ENCODE peak calls at places on chromosomes 3 and 15, in four cellular contexts. One of them, this sample, is unnamed.

GRCh38 chr3:169668957-169669681 is 5.6 kb upstream of the MECOM start:
- DNase-seq in GM12878: no peak
- DNase-seq in K562: peak; percentile 75
- DNase-seq in H1: peak; percentile 87
- DNase-seq in this sample: peak; percentile 29

GRCh38 chr3:38015984-38016383 is 13.5 kb downstream of the PLCD1 start:
- DNase-seq in GM12878: no peak
- DNase-seq in K562: no peak
- DNase-seq in H1: no peak
- DNase-seq in this sample: no peak

GRCh38 chr15:41838400-41838897 is at the start of gene PLA2G4B:
- DNase-seq in GM12878: no peak
- DNase-seq in K562: no peak
- DNase-seq in H1: no peak
- DNase-seq in this sample: no peak

GRCh38 chr3:43620953-43621405 is 832 bp downstream of the ANO10 start:
- DNase-seq in GM12878: no peak
- DNase-seq in K562: no peak
- DNase-seq in H1: no peak
- DNase-seq in this sample: no peak

GRCh38 chr3:107752202-107752990 is 229.6 kb downstream of the BBX start:
- DNase-seq in GM12878: no peak
- DNase-seq in K562: no peak
- DNase-seq in H1: no peak
- DNase-seq in this sample: peak; percentile 39

GRCh38 chr3:170862618-170863374 is 7.2 kb downstream of the RPL22L1 start:
- DNase-seq in GM12878: no peak
- DNase-seq in K562: no peak
- DNase-seq in H1: no peak
- DNase-seq in this sample: no peak

GRCh38 chr3:13081603-13082360 is 8.6 kb upstream of the IQSEC1 start:
- DNase-seq in GM12878: no peak
- DNase-seq in K562: peak; percentile 50
- DNase-seq in H1: no peak
- DNase-seq in this sample: no peak

GRCh38 chr15:69934607-69935006 is 163.1 kb downstream of the TLE3 start:
- DNase-seq in GM12878: no peak
- DNase-seq in K562: no peak
- DNase-seq in H1: no peak
- DNase-seq in this sample: no peak

GRCh38 chr3:143851331-143852017 is 3.2 kb upstream of the SLC9A9 start:
- DNase-seq in GM12878: no peak
- DNase-seq in K562: no peak
- DNase-seq in H1: no peak
- DNase-seq in this sample: no peak

GRCh38 chr15:99536422-99537033 is 29.3 kb upstream of the MEF2A start:
- DNase-seq in GM12878: no peak
- DNase-seq in K562: no peak
- DNase-seq in H1: no peak
- DNase-seq in this sample: no peak

GRCh38 chr3:129665024-129665768 is 58.7 kb upstream of the PLXND1 start:
- DNase-seq in GM12878: no peak
- DNase-seq in K562: no peak
- DNase-seq in H1: no peak
- DNase-seq in this sample: peak; percentile 53

GRCh38 chr15:68420186-68420684 is 11.7 kb downstream of the ITGA11 start:
- DNase-seq in GM12878: no peak
- DNase-seq in K562: no peak
- DNase-seq in H1: peak; percentile 43
- DNase-seq in this sample: peak; percentile 9

GRCh38 chr3:195302436-195302835 is 31.5 kb upstream of the XXYLT1 start:
- DNase-seq in GM12878: no peak
- DNase-seq in K562: no peak
- DNase-seq in H1: no peak
- DNase-seq in this sample: no peak

GRCh38 chr3:52372822-52373504 is 56.8 kb downstream of the DNAH1 start:
- DNase-seq in GM12878: no peak
- DNase-seq in K562: peak; percentile 64
- DNase-seq in H1: peak; percentile 81
- DNase-seq in this sample: no peak

GRCh38 chr3:55649554-55649953 is 162.4 kb upstream of the WNT5A start:
- DNase-seq in GM12878: no peak
- DNase-seq in K562: no peak
- DNase-seq in H1: no peak
- DNase-seq in this sample: no peak

GRCh38 chr3:119177321-119177720 is 3.9 kb downstream of the UPK1B start:
- DNase-seq in GM12878: no peak
- DNase-seq in K562: no peak
- DNase-seq in H1: no peak
- DNase-seq in this sample: no peak

GRCh38 chr3:10647376-10647775 is 142.0 kb upstream of the ATP2B2 start:
- DNase-seq in GM12878: no peak
- DNase-seq in K562: no peak
- DNase-seq in H1: peak; percentile 3
- DNase-seq in this sample: no peak

GRCh38 chr15:83559310-83559966 is 94.5 kb upstream of the ADAMTSL3 start:
- DNase-seq in GM12878: peak; percentile 20
- DNase-seq in K562: peak; percentile 78
- DNase-seq in H1: peak; percentile 74
- DNase-seq in this sample: peak; percentile 48

GRCh38 chr3:34782876-34783275 is 856.4 kb upstream of the ARPP21 start:
- DNase-seq in GM12878: no peak
- DNase-seq in K562: no peak
- DNase-seq in H1: no peak
- DNase-seq in this sample: no peak

GRCh38 chr15:99006904-99007495 is 592 bp downstream of the PGPEP1L start:
- DNase-seq in GM12878: no peak
- DNase-seq in K562: no peak
- DNase-seq in H1: peak; percentile 41
- DNase-seq in this sample: no peak

GRCh38 chr3:196524527-196524926 is 9.4 kb upstream of the SMCO1 start:
- DNase-seq in GM12878: no peak
- DNase-seq in K562: peak; percentile 34
- DNase-seq in H1: no peak
- DNase-seq in this sample: no peak

GRCh38 chr3:33001889-33002288 is 50.4 kb downstream of the CCR4 start:
- DNase-seq in GM12878: no peak
- DNase-seq in K562: no peak
- DNase-seq in H1: no peak
- DNase-seq in this sample: no peak

GRCh38 chr3:120093923-120094775 is at the start of gene GSK3B:
- DNase-seq in GM12878: no peak
- DNase-seq in K562: peak; percentile 84
- DNase-seq in H1: peak; percentile 98
- DNase-seq in this sample: peak; percentile 48

GRCh38 chr3:126621171-126621570 is 33.8 kb downstream of the TXNRD3 start:
- DNase-seq in GM12878: no peak
- DNase-seq in K562: no peak
- DNase-seq in H1: no peak
- DNase-seq in this sample: no peak

GRCh38 chr3:94028093-94028837 is at the start of gene STX19:
- DNase-seq in GM12878: no peak
- DNase-seq in K562: no peak
- DNase-seq in H1: no peak
- DNase-seq in this sample: no peak

GRCh38 chr3:13105851-13106250 is 32.6 kb upstream of the IQSEC1 start:
- DNase-seq in GM12878: no peak
- DNase-seq in K562: no peak
- DNase-seq in H1: no peak
- DNase-seq in this sample: no peak

GRCh38 chr15:72796210-72796514 is 12.6 kb upstream of the ADPGK start:
- DNase-seq in GM12878: no peak
- DNase-seq in K562: no peak
- DNase-seq in H1: no peak
- DNase-seq in this sample: no peak

DNA sequence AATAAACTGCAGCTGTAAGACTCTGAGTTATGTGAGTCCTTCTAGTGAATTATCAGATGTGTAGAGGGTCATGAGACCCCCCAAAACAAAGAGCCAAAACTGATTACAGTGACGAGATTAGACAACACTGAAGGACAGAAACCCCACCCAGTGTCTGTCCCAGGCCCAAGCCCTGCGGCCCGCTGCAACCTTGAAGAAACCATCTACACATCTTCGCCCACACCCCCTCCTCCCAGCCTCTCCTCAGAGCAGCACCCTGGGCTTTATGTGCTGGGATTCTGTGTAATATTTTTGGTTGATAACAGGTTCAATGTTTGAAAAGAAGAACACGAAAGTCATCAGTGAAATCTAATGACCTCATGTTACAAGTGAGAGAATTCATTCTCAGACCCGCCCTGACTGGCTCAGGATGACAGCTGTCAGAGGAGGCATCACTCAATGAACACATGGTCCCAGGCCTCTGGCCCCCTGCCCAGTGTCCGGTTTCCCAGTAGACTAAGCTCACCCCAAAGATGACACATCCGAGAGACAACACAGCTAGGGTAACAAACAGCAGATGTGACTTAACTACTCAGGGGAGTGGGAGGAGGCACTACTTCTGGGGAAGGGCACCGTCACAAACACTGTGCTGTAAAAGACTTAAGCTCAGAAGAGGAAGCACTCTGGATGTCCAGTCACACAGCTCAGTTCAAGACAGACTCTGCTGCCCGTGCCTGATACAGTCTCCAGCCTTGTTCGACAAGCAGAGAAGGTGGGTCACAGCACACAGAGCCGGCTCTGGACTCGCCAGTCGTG is 48.9 kb downstream of the NIPA2 start:
- DNase-seq in GM12878: no peak
- DNase-seq in K562: peak; percentile 53
- DNase-seq in H1: no peak
- DNase-seq in this sample: no peak
- TF ChIP-seq BRCA1 in GM12878: no peak
- TF ChIP-seq BRCA1 in K562: no peak
- TF ChIP-seq BRCA1 in H1: no peak
- TF ChIP-seq BRCA1 in this sample: no peak

DNA sequence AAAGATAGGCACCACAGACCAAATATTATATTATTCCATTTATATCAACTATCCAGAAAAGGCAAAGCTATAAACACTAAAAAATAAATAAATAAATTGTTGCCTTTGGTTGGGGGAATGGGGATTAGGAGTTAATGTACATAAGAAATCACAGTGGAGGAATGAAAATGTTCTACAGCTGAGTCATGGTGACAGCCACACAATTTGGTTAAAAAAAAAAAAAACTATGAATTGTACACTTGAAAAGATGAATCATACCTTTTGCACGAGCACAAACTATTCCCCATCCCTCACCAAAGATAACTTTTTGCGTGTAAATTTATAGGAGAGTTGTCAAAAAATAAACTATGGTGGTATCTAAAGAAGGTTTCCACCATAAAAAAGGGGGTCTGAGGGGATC is 103.2 kb downstream of the TBC1D5 start:
- DNase-seq in GM12878: no peak
- DNase-seq in K562: no peak
- DNase-seq in H1: no peak
- DNase-seq in this sample: no peak
- TF ChIP-seq BRCA1 in GM12878: no peak
- TF ChIP-seq BRCA1 in K562: no peak
- TF ChIP-seq BRCA1 in H1: no peak
- TF ChIP-seq BRCA1 in this sample: no peak

DNA sequence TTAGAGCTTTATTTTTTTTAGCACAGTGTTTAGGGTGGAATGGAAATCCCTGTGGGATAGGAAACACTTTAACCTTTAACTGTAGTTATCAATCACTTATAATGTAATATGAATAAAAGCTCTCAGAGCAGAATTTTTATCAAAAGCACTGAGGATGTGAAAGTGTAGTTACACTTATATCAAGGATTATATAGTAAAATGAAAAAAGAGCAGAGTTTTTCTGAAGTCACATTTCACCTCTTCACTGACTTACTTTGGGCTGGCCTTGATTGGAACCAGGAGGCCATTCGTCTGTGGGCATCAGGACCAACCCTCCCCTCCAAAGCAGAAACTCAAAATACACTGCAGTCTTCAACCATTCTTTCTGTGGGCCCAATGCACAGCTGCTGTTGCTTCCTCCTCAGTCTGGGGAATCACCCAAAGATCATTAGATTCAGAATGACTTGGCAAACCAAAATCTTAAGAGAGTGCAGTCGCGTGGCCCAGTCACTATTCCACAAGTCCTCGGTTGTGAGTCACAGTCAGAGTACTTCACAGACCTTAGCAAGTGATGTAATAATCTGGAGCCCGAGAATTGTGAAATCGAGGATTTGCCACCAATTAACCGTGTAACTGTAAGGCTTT is 132.6 kb upstream of the COL8A1 start:
- DNase-seq in GM12878: peak; percentile 91
- DNase-seq in K562: no peak
- DNase-seq in H1: no peak
- DNase-seq in this sample: no peak
- TF ChIP-seq BRCA1 in GM12878: no peak
- TF ChIP-seq BRCA1 in K562: no peak
- TF ChIP-seq BRCA1 in H1: no peak
- TF ChIP-seq BRCA1 in this sample: no peak

DNA sequence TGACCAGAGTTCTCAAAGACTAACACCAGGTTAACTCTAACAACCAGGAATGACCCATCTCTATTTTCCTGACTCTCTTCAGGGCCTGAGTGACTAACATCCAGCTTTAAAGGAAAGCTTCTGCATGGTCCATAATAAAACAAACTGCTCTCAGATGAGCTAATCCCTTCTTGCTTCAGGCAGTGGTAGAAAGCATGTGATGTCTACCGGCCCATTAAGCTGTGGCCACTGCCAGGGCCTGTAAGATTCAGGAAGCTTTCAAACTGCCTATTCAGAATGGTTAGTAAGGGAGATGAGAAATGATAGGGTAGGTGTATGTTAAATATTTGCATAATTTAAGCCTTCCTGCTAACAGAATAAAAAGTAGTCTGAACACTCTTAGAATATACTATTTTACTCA is 221.9 kb downstream of the MCTP2 start:
- DNase-seq in GM12878: no peak
- DNase-seq in K562: no peak
- DNase-seq in H1: no peak
- DNase-seq in this sample: no peak
- TF ChIP-seq BRCA1 in GM12878: no peak
- TF ChIP-seq BRCA1 in K562: no peak
- TF ChIP-seq BRCA1 in H1: no peak
- TF ChIP-seq BRCA1 in this sample: no peak

GRCh38 chr3:185205865-185206264 is 48.0 kb downstream of the EHHADH start:
- DNase-seq in GM12878: no peak
- DNase-seq in K562: no peak
- DNase-seq in H1: no peak
- DNase-seq in this sample: no peak

GRCh38 chr3:185208836-185209235 is 45.0 kb downstream of the EHHADH start:
- DNase-seq in GM12878: no peak
- DNase-seq in K562: no peak
- DNase-seq in H1: no peak
- DNase-seq in this sample: no peak

GRCh38 chr3:185210621-185211157 is 43.2 kb downstream of the EHHADH start:
- DNase-seq in GM12878: no peak
- DNase-seq in K562: no peak
- DNase-seq in H1: no peak
- DNase-seq in this sample: no peak

GRCh38 chr3:185204894-185205293 is 49.0 kb downstream of the EHHADH start:
- DNase-seq in GM12878: no peak
- DNase-seq in K562: no peak
- DNase-seq in H1: no peak
- DNase-seq in this sample: no peak

GRCh38 chr3:185207931-185208746 is 45.7 kb downstream of the EHHADH start:
- DNase-seq in GM12878: peak; percentile 83
- DNase-seq in K562: no peak
- DNase-seq in H1: no peak
- DNase-seq in this sample: no peak
- TF ChIP-seq BRCA1 in GM12878: no peak
- TF ChIP-seq BRCA1 in K562: no peak
- TF ChIP-seq BRCA1 in H1: no peak
- TF ChIP-seq BRCA1 in this sample: no peak